ENCODE peak calls at places on chromosome 9, in ten cellular contexts. One of them, this sample, is unnamed.

GRCh38 chr9:5838884-5839571 is 6.1 kb upstream of the ERMP1 start:
- DNase-seq in NCI-H187: no peak
- DNase-seq in stimulated activated CD4-positive, alpha-beta T cell treated with anti-CD3 and anti-CD28 coated beads, Interleukin-2, amount 100 ng/mL, for 48 hours: no peak
- DNase-seq in ELF-1: peak; percentile 37
- DNase-seq in GM18507: no peak
- DNase-seq in activated T-helper 9 cell treated with anti-CD3 and anti-CD28 coated beads, Interleukin-2, amount 50 U/mL, for 16 hours: no peak
- DNase-seq in fibroblast of the aortic adventitia: peak; percentile 49
- DNase-seq in HTR-8/SVneo: peak; percentile 29
- DNase-seq in pulmonary artery endothelial cell: no peak
- DNase-seq in stromal cell of bone marrow: no peak
- DNase-seq in this sample: peak; percentile 58

GRCh38 chr9:107242073-107243063 is 40.7 kb upstream of the RAD23B start:
- DNase-seq in pulmonary artery endothelial cell: no peak
- DNase-seq in activated T-helper 9 cell treated with anti-CD3 and anti-CD28 coated beads, Interleukin-2, amount 50 U/mL, for 16 hours: no peak
- DNase-seq in ELF-1: no peak
- DNase-seq in NCI-H187: no peak
- DNase-seq in stromal cell of bone marrow: no peak
- DNase-seq in HTR-8/SVneo: no peak
- DNase-seq in stimulated activated CD4-positive, alpha-beta T cell treated with anti-CD3 and anti-CD28 coated beads, Interleukin-2, amount 100 ng/mL, for 48 hours: no peak
- DNase-seq in fibroblast of the aortic adventitia: peak; percentile 29
- DNase-seq in GM18507: no peak
- DNase-seq in this sample: peak; percentile 64

GRCh38 chr9:79221084-79221483 is 350.7 kb upstream of the TLE4 start:
- DNase-seq in stimulated activated CD4-positive, alpha-beta T cell treated with anti-CD3 and anti-CD28 coated beads, Interleukin-2, amount 100 ng/mL, for 48 hours: no peak
- DNase-seq in NCI-H187: no peak
- DNase-seq in GM18507: no peak
- DNase-seq in HTR-8/SVneo: peak; percentile 62
- DNase-seq in fibroblast of the aortic adventitia: peak; percentile 82
- DNase-seq in activated T-helper 9 cell treated with anti-CD3 and anti-CD28 coated beads, Interleukin-2, amount 50 U/mL, for 16 hours: no peak
- DNase-seq in stromal cell of bone marrow: peak; percentile 81
- DNase-seq in pulmonary artery endothelial cell: no peak
- DNase-seq in ELF-1: peak; percentile 47
- DNase-seq in this sample: peak; percentile 75

GRCh38 chr9:86585422-86586143 is 231.4 kb upstream of the TUT7 start:
- DNase-seq in NCI-H187: no peak
- DNase-seq in fibroblast of the aortic adventitia: peak; percentile 79
- DNase-seq in activated T-helper 9 cell treated with anti-CD3 and anti-CD28 coated beads, Interleukin-2, amount 50 U/mL, for 16 hours: no peak
- DNase-seq in GM18507: no peak
- DNase-seq in ELF-1: peak; percentile 18
- DNase-seq in stromal cell of bone marrow: no peak
- DNase-seq in stimulated activated CD4-positive, alpha-beta T cell treated with anti-CD3 and anti-CD28 coated beads, Interleukin-2, amount 100 ng/mL, for 48 hours: no peak
- DNase-seq in pulmonary artery endothelial cell: no peak
- DNase-seq in HTR-8/SVneo: no peak
- DNase-seq in this sample: peak; percentile 15

GRCh38 chr9:68488126-68488525 is 52.6 kb downstream of the TMEM252 start:
- DNase-seq in fibroblast of the aortic adventitia: no peak
- DNase-seq in NCI-H187: no peak
- DNase-seq in pulmonary artery endothelial cell: no peak
- DNase-seq in ELF-1: no peak
- DNase-seq in stimulated activated CD4-positive, alpha-beta T cell treated with anti-CD3 and anti-CD28 coated beads, Interleukin-2, amount 100 ng/mL, for 48 hours: no peak
- DNase-seq in stromal cell of bone marrow: no peak
- DNase-seq in GM18507: no peak
- DNase-seq in activated T-helper 9 cell treated with anti-CD3 and anti-CD28 coated beads, Interleukin-2, amount 50 U/mL, for 16 hours: no peak
- DNase-seq in HTR-8/SVneo: no peak
- DNase-seq in this sample: no peak

GRCh38 chr9:93586290-93587057 is 10.1 kb downstream of the PHF2 start:
- DNase-seq in stimulated activated CD4-positive, alpha-beta T cell treated with anti-CD3 and anti-CD28 coated beads, Interleukin-2, amount 100 ng/mL, for 48 hours: no peak
- DNase-seq in HTR-8/SVneo: no peak
- DNase-seq in stromal cell of bone marrow: no peak
- DNase-seq in pulmonary artery endothelial cell: no peak
- DNase-seq in ELF-1: no peak
- DNase-seq in activated T-helper 9 cell treated with anti-CD3 and anti-CD28 coated beads, Interleukin-2, amount 50 U/mL, for 16 hours: no peak
- DNase-seq in NCI-H187: no peak
- DNase-seq in GM18507: no peak
- DNase-seq in fibroblast of the aortic adventitia: no peak
- DNase-seq in this sample: no peak

GRCh38 chr9:134062461-134063087 is 5.3 kb downstream of the BRD3 start:
- DNase-seq in stromal cell of bone marrow: no peak
- DNase-seq in pulmonary artery endothelial cell: no peak
- DNase-seq in HTR-8/SVneo: no peak
- DNase-seq in GM18507: no peak
- DNase-seq in ELF-1: peak; percentile 43
- DNase-seq in NCI-H187: no peak
- DNase-seq in activated T-helper 9 cell treated with anti-CD3 and anti-CD28 coated beads, Interleukin-2, amount 50 U/mL, for 16 hours: no peak
- DNase-seq in stimulated activated CD4-positive, alpha-beta T cell treated with anti-CD3 and anti-CD28 coated beads, Interleukin-2, amount 100 ng/mL, for 48 hours: no peak
- DNase-seq in fibroblast of the aortic adventitia: no peak
- DNase-seq in this sample: no peak

GRCh38 chr9:2991292-2991691 is 147.4 kb upstream of the PUM3 start:
- DNase-seq in ELF-1: no peak
- DNase-seq in GM18507: no peak
- DNase-seq in stromal cell of bone marrow: no peak
- DNase-seq in NCI-H187: no peak
- DNase-seq in HTR-8/SVneo: no peak
- DNase-seq in activated T-helper 9 cell treated with anti-CD3 and anti-CD28 coated beads, Interleukin-2, amount 50 U/mL, for 16 hours: no peak
- DNase-seq in pulmonary artery endothelial cell: no peak
- DNase-seq in fibroblast of the aortic adventitia: peak; percentile 10
- DNase-seq in stimulated activated CD4-positive, alpha-beta T cell treated with anti-CD3 and anti-CD28 coated beads, Interleukin-2, amount 100 ng/mL, for 48 hours: no peak
- DNase-seq in this sample: no peak

GRCh38 chr9:136543280-136543679 is 2.6 kb downstream of the NOTCH1 start:
- DNase-seq in ELF-1: no peak
- DNase-seq in fibroblast of the aortic adventitia: no peak
- DNase-seq in stimulated activated CD4-positive, alpha-beta T cell treated with anti-CD3 and anti-CD28 coated beads, Interleukin-2, amount 100 ng/mL, for 48 hours: no peak
- DNase-seq in pulmonary artery endothelial cell: no peak
- DNase-seq in activated T-helper 9 cell treated with anti-CD3 and anti-CD28 coated beads, Interleukin-2, amount 50 U/mL, for 16 hours: no peak
- DNase-seq in stromal cell of bone marrow: no peak
- DNase-seq in HTR-8/SVneo: no peak
- DNase-seq in GM18507: no peak
- DNase-seq in NCI-H187: no peak
- DNase-seq in this sample: no peak

GRCh38 chr9:2015581-2016410 is 649 bp downstream of the SMARCA2 start:
- DNase-seq in fibroblast of the aortic adventitia: peak; percentile 33
- DNase-seq in HTR-8/SVneo: peak; percentile 11
- DNase-seq in stromal cell of bone marrow: no peak
- DNase-seq in stimulated activated CD4-positive, alpha-beta T cell treated with anti-CD3 and anti-CD28 coated beads, Interleukin-2, amount 100 ng/mL, for 48 hours: peak; percentile 42
- DNase-seq in pulmonary artery endothelial cell: no peak
- DNase-seq in activated T-helper 9 cell treated with anti-CD3 and anti-CD28 coated beads, Interleukin-2, amount 50 U/mL, for 16 hours: peak; percentile 22
- DNase-seq in ELF-1: peak; percentile 67
- DNase-seq in GM18507: no peak
- DNase-seq in NCI-H187: no peak
- DNase-seq in this sample: peak; percentile 31

GRCh38 chr9:99365233-99365980 is 143.3 kb downstream of the SEC61B start:
- DNase-seq in HTR-8/SVneo: peak; percentile 23
- DNase-seq in fibroblast of the aortic adventitia: peak; percentile 30
- DNase-seq in NCI-H187: no peak
- DNase-seq in GM18507: no peak
- DNase-seq in activated T-helper 9 cell treated with anti-CD3 and anti-CD28 coated beads, Interleukin-2, amount 50 U/mL, for 16 hours: no peak
- DNase-seq in stromal cell of bone marrow: no peak
- DNase-seq in ELF-1: no peak
- DNase-seq in stimulated activated CD4-positive, alpha-beta T cell treated with anti-CD3 and anti-CD28 coated beads, Interleukin-2, amount 100 ng/mL, for 48 hours: no peak
- DNase-seq in pulmonary artery endothelial cell: no peak
- DNase-seq in this sample: peak; percentile 32